ENCODE peak calls at places on chromosome 15, in ten cellular contexts. One of them, this sample, is unnamed.

GRCh38 chr15:33132722-33133345 is 61.7 kb downstream of the FMN1 start:
- DNase-seq in adrenal gland: no peak
- DNase-seq in cardiac muscle cell: peak; percentile 73
- DNase-seq in DND-41: peak; percentile 27
- DNase-seq in neural crest cell: peak; percentile 16
- DNase-seq in mucosa of descending colon: no peak
- DNase-seq in HCT116: peak; percentile 59
- DNase-seq in HFFc6: peak; percentile 68
- DNase-seq in BE2C: peak; percentile 47
- DNase-seq in transverse colon: peak; percentile 33
- DNase-seq in this sample: no peak

GRCh38 chr15:69493406-69493805 is 40.8 kb downstream of the RPLP1 start:
- DNase-seq in adrenal gland: no peak
- DNase-seq in cardiac muscle cell: no peak
- DNase-seq in DND-41: no peak
- DNase-seq in neural crest cell: no peak
- DNase-seq in mucosa of descending colon: no peak
- DNase-seq in HCT116: no peak
- DNase-seq in HFFc6: no peak
- DNase-seq in BE2C: no peak
- DNase-seq in transverse colon: no peak
- DNase-seq in this sample: no peak

GRCh38 chr15:64519897-64520296 is 59.5 kb downstream of the ZNF609 start:
- DNase-seq in adrenal gland: no peak
- DNase-seq in cardiac muscle cell: no peak
- DNase-seq in DND-41: no peak
- DNase-seq in neural crest cell: no peak
- DNase-seq in mucosa of descending colon: no peak
- DNase-seq in HCT116: no peak
- DNase-seq in HFFc6: no peak
- DNase-seq in BE2C: no peak
- DNase-seq in transverse colon: no peak
- DNase-seq in this sample: no peak

GRCh38 chr15:57565326-57565725 is 26.4 kb upstream of the MYZAP start:
- DNase-seq in adrenal gland: no peak
- DNase-seq in cardiac muscle cell: no peak
- DNase-seq in DND-41: peak; percentile 52
- DNase-seq in neural crest cell: no peak
- DNase-seq in mucosa of descending colon: peak; percentile 82
- DNase-seq in HCT116: no peak
- DNase-seq in HFFc6: no peak
- DNase-seq in BE2C: no peak
- DNase-seq in transverse colon: peak; percentile 66
- DNase-seq in this sample: no peak

GRCh38 chr15:60001642-60002527 is 2.2 kb upstream of the FOXB1 start:
- DNase-seq in adrenal gland: no peak
- DNase-seq in cardiac muscle cell: no peak
- DNase-seq in DND-41: no peak
- DNase-seq in neural crest cell: no peak
- DNase-seq in mucosa of descending colon: no peak
- DNase-seq in HCT116: no peak
- DNase-seq in HFFc6: no peak
- DNase-seq in BE2C: no peak
- DNase-seq in transverse colon: no peak
- DNase-seq in this sample: no peak

GRCh38 chr15:57667171-57667924 is 39.2 kb upstream of the POLR2M start:
- DNase-seq in adrenal gland: no peak
- DNase-seq in cardiac muscle cell: peak; percentile 13
- DNase-seq in DND-41: no peak
- DNase-seq in neural crest cell: no peak
- DNase-seq in mucosa of descending colon: no peak
- DNase-seq in HCT116: no peak
- DNase-seq in HFFc6: peak; percentile 70
- DNase-seq in BE2C: no peak
- DNase-seq in transverse colon: no peak
- DNase-seq in this sample: no peak

GRCh38 chr15:70269991-70270751 is 172.5 kb upstream of the TLE3 start:
- DNase-seq in adrenal gland: peak; percentile 52
- DNase-seq in cardiac muscle cell: no peak
- DNase-seq in DND-41: no peak
- DNase-seq in neural crest cell: no peak
- DNase-seq in mucosa of descending colon: no peak
- DNase-seq in HCT116: no peak
- DNase-seq in HFFc6: no peak
- DNase-seq in BE2C: peak; percentile 76
- DNase-seq in transverse colon: peak; percentile 19
- DNase-seq in this sample: no peak

GRCh38 chr15:36175781-36176211 is 403.6 kb upstream of the CDIN1 start:
- DNase-seq in adrenal gland: no peak
- DNase-seq in cardiac muscle cell: no peak
- DNase-seq in DND-41: no peak
- DNase-seq in neural crest cell: no peak
- DNase-seq in mucosa of descending colon: no peak
- DNase-seq in HCT116: no peak
- DNase-seq in HFFc6: no peak
- DNase-seq in BE2C: no peak
- DNase-seq in transverse colon: no peak
- DNase-seq in this sample: no peak

GRCh38 chr15:60390931-60391501 is 6.8 kb downstream of the ANXA2 start:
- DNase-seq in adrenal gland: peak; percentile 85
- DNase-seq in cardiac muscle cell: no peak
- DNase-seq in DND-41: no peak
- DNase-seq in neural crest cell: no peak
- DNase-seq in mucosa of descending colon: no peak
- DNase-seq in HCT116: peak; percentile 87
- DNase-seq in HFFc6: peak; percentile 89
- DNase-seq in BE2C: no peak
- DNase-seq in transverse colon: peak; percentile 70
- DNase-seq in this sample: no peak

GRCh38 chr15:20348900-20349773 is 192.5 kb downstream of the GOLGA6L6 start:
- DNase-seq in adrenal gland: peak; percentile 7
- DNase-seq in cardiac muscle cell: no peak
- DNase-seq in DND-41: no peak
- DNase-seq in neural crest cell: no peak
- DNase-seq in mucosa of descending colon: peak; percentile 61
- DNase-seq in HCT116: no peak
- DNase-seq in HFFc6: no peak
- DNase-seq in BE2C: no peak
- DNase-seq in transverse colon: no peak
- DNase-seq in this sample: peak; percentile 87

GRCh38 chr15:68644088-68644904 is 65.5 kb downstream of the CORO2B start:
- DNase-seq in adrenal gland: no peak
- DNase-seq in cardiac muscle cell: no peak
- DNase-seq in DND-41: no peak
- DNase-seq in neural crest cell: no peak
- DNase-seq in mucosa of descending colon: no peak
- DNase-seq in HCT116: peak; percentile 22
- DNase-seq in HFFc6: peak; percentile 84
- DNase-seq in BE2C: no peak
- DNase-seq in transverse colon: no peak
- DNase-seq in this sample: no peak

GRCh38 chr15:83449928-83450501 is 2.9 kb downstream of the SH3GL3 start:
- DNase-seq in adrenal gland: no peak
- DNase-seq in cardiac muscle cell: no peak
- DNase-seq in DND-41: no peak
- DNase-seq in neural crest cell: no peak
- DNase-seq in mucosa of descending colon: no peak
- DNase-seq in HCT116: no peak
- DNase-seq in HFFc6: peak; percentile 7
- DNase-seq in BE2C: no peak
- DNase-seq in transverse colon: no peak
- DNase-seq in this sample: no peak

GRCh38 chr15:50280271-50280670 is 14.7 kb upstream of the HDC start:
- DNase-seq in adrenal gland: no peak
- DNase-seq in cardiac muscle cell: no peak
- DNase-seq in DND-41: no peak
- DNase-seq in neural crest cell: no peak
- DNase-seq in mucosa of descending colon: no peak
- DNase-seq in HCT116: no peak
- DNase-seq in HFFc6: no peak
- DNase-seq in BE2C: no peak
- DNase-seq in transverse colon: no peak
- DNase-seq in this sample: no peak

GRCh38 chr15:55741592-55742497 is 1.1 kb downstream of the PRTG start:
- DNase-seq in adrenal gland: peak; percentile 52
- DNase-seq in cardiac muscle cell: peak; percentile 61
- DNase-seq in DND-41: no peak
- DNase-seq in neural crest cell: no peak
- DNase-seq in mucosa of descending colon: no peak
- DNase-seq in HCT116: no peak
- DNase-seq in HFFc6: no peak
- DNase-seq in BE2C: peak; percentile 52
- DNase-seq in transverse colon: no peak
- DNase-seq in this sample: no peak
- TF ChIP-seq CTCF in adrenal gland: no peak
- TF ChIP-seq CTCF in cardiac muscle cell: peak; percentile 17
- TF ChIP-seq CTCF in DND-41: no peak
- TF ChIP-seq CTCF in neural crest cell: no peak
- TF ChIP-seq CTCF in mucosa of descending colon: no peak
- TF ChIP-seq CTCF in HCT116: no peak
- TF ChIP-seq CTCF in HFFc6: peak; percentile 3
- TF ChIP-seq CTCF in BE2C: peak; percentile 33
- TF ChIP-seq CTCF in transverse colon: no peak
- TF ChIP-seq CTCF in this sample: no peak

GRCh38 chr15:40441736-40442531 is 1.2 kb downstream of the BAHD1 start:
- DNase-seq in adrenal gland: peak; percentile 49
- DNase-seq in cardiac muscle cell: peak; percentile 59
- DNase-seq in DND-41: peak; percentile 19
- DNase-seq in neural crest cell: peak; percentile 44
- DNase-seq in mucosa of descending colon: peak; percentile 68
- DNase-seq in HCT116: no peak
- DNase-seq in HFFc6: no peak
- DNase-seq in BE2C: peak; percentile 49
- DNase-seq in transverse colon: peak; percentile 30
- DNase-seq in this sample: no peak
- TF ChIP-seq CTCF in adrenal gland: peak; percentile 22
- TF ChIP-seq CTCF in cardiac muscle cell: no peak
- TF ChIP-seq CTCF in DND-41: no peak
- TF ChIP-seq CTCF in neural crest cell: no peak
- TF ChIP-seq CTCF in mucosa of descending colon: no peak
- TF ChIP-seq CTCF in HCT116: no peak
- TF ChIP-seq CTCF in HFFc6: peak; percentile 38
- TF ChIP-seq CTCF in BE2C: no peak
- TF ChIP-seq CTCF in transverse colon: no peak
- TF ChIP-seq CTCF in this sample: no peak

GRCh38 chr15:90036343-90036742 is 35.2 kb downstream of the ZNF710 start:
- DNase-seq in adrenal gland: no peak
- DNase-seq in cardiac muscle cell: no peak
- DNase-seq in DND-41: no peak
- DNase-seq in neural crest cell: peak; percentile 30
- DNase-seq in mucosa of descending colon: no peak
- DNase-seq in HCT116: no peak
- DNase-seq in HFFc6: no peak
- DNase-seq in BE2C: no peak
- DNase-seq in transverse colon: peak; percentile 9
- DNase-seq in this sample: no peak
- TF ChIP-seq CTCF in adrenal gland: no peak
- TF ChIP-seq CTCF in cardiac muscle cell: no peak
- TF ChIP-seq CTCF in DND-41: no peak
- TF ChIP-seq CTCF in neural crest cell: no peak
- TF ChIP-seq CTCF in mucosa of descending colon: no peak
- TF ChIP-seq CTCF in HCT116: no peak
- TF ChIP-seq CTCF in HFFc6: no peak
- TF ChIP-seq CTCF in BE2C: no peak
- TF ChIP-seq CTCF in transverse colon: no peak
- TF ChIP-seq CTCF in this sample: no peak

DNA sequence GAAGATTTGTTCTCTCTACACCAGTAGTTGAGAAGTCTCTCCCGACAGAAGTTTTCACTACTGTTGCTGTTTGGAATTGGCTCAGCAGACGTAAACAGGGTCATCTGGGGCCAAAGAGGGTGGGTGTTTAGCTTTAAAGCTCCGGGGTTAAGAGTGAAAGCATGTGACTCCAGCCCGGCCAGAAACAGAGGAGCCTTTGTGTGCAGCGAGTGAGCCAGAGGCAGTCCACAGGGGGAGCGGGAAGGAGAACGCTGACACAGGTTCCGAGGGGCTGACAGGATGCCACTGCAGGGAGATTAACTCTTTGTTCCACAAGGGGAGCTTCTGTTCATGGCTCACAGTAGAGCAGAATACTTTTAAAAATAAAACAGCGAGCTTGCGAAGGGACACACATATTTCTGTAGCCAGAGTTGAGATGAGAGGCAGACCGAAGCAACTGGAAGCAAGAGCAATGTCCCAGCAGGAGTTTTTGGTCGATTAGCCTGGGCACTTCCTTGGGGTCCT is 26.9 kb downstream of the BMF start:
- DNase-seq in adrenal gland: peak; percentile 73
- DNase-seq in cardiac muscle cell: peak; percentile 86
- DNase-seq in DND-41: peak; percentile 31
- DNase-seq in neural crest cell: peak; percentile 78
- DNase-seq in mucosa of descending colon: peak; percentile 70
- DNase-seq in HCT116: no peak
- DNase-seq in HFFc6: peak; percentile 24
- DNase-seq in BE2C: peak; percentile 56
- DNase-seq in transverse colon: peak; percentile 77
- DNase-seq in this sample: no peak
- TF ChIP-seq CTCF in adrenal gland: no peak
- TF ChIP-seq CTCF in cardiac muscle cell: peak; percentile 14
- TF ChIP-seq CTCF in DND-41: no peak
- TF ChIP-seq CTCF in neural crest cell: no peak
- TF ChIP-seq CTCF in mucosa of descending colon: no peak
- TF ChIP-seq CTCF in HCT116: no peak
- TF ChIP-seq CTCF in HFFc6: peak; percentile 4
- TF ChIP-seq CTCF in BE2C: no peak
- TF ChIP-seq CTCF in transverse colon: no peak
- TF ChIP-seq CTCF in this sample: no peak

DNA sequence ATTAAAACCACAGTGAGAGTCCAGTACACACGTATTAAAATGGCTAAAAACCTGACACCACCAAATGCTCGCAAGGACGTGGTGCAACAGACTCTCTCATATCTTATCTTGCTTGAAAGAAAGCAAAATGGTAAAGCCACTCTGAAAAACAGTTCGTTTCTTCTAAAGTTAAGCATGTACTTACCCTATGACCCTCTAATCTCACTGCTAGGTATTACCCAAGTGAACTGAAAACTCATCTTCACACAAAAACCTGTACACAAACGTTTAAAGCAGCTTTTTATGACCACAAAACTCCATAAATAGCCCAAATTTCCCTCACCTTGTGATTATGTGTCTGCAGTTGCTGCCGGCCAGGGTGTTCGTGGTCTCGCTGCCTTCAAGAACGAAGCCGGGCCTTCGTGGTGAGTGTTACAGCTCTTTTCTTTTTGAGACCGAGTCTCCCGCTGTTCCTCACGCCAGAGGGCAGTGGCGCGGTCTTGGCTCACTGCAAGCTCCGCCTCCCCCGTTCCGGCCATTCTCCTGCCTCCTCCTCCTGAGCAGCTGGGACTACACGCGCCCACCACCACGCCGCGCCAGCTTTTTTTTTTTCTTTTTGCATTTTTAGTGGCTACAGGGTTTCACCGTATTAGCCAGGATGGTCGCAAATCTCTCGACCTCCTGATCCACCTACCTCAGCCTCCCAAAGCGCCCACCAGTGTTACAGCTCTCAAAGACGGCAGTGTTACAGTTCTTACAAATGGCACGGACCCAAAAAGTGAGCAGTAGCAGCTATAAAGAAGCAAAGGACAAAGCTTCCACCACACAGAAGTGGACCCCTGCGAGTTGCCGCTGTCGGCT is 165.4 kb downstream of the TJP1 start:
- DNase-seq in adrenal gland: no peak
- DNase-seq in cardiac muscle cell: peak; percentile 46
- DNase-seq in DND-41: no peak
- DNase-seq in neural crest cell: peak; percentile 79
- DNase-seq in mucosa of descending colon: no peak
- DNase-seq in HCT116: peak; percentile 74
- DNase-seq in HFFc6: no peak
- DNase-seq in BE2C: peak; percentile 68
- DNase-seq in transverse colon: no peak
- DNase-seq in this sample: no peak
- TF ChIP-seq CTCF in adrenal gland: no peak
- TF ChIP-seq CTCF in cardiac muscle cell: no peak
- TF ChIP-seq CTCF in DND-41: no peak
- TF ChIP-seq CTCF in neural crest cell: peak; percentile 61
- TF ChIP-seq CTCF in mucosa of descending colon: no peak
- TF ChIP-seq CTCF in HCT116: peak; percentile 48
- TF ChIP-seq CTCF in HFFc6: no peak
- TF ChIP-seq CTCF in BE2C: peak; percentile 51
- TF ChIP-seq CTCF in transverse colon: no peak
- TF ChIP-seq CTCF in this sample: no peak

This sample was measured in vagina.